ENCODE peak calls at places on chromosomes 13 and 19, in four cellular contexts. P, O, Z and M are unnamed samples.

GRCh38 chr13:113724016-113724758 is 34.8 kb upstream of the TMEM255B start:
- DNase-seq in P (no peak), O (no peak), Z (no peak), M (no peak)

GRCh38 chr13:25864116-25864515 is 187.7 kb downstream of the SHISA2 start:
- DNase-seq in P (no peak), O (no peak), Z (no peak), M (no peak)

GRCh38 chr13:79679334-79679733 is 198.4 kb downstream of the NDFIP2 start:
- DNase-seq in P (peak), O (peak), Z (peak), M (peak)

GRCh38 chr19:12987781-12988180 is 7.5 kb upstream of the NFIX start:
- DNase-seq in P (no peak), O (no peak), Z (no peak), M (no peak)

GRCh38 chr19:53467138-53467502 is 413 bp upstream of the ZNF813 start:
- DNase-seq in P (no peak), O (no peak), Z (no peak), M (no peak)

GRCh38 chr13:101520672-101521071 is 68.2 kb downstream of the ITGBL1 start:
- DNase-seq in P (no peak), O (peak), Z (peak), M (no peak)

GRCh38 chr13:32585625-32586021 is 629 bp upstream of the PDS5B start:
- DNase-seq in P (no peak), O (peak), Z (no peak), M (no peak)

GRCh38 chr13:45298206-45298505 is 42.8 kb downstream of the TPT1 start:
- DNase-seq in P (no peak), O (no peak), Z (no peak), M (no peak)

GRCh38 chr19:31140717-31141116 is 208.5 kb downstream of the TSHZ3 start:
- DNase-seq in P (no peak), O (peak), Z (no peak), M (no peak)

GRCh38 chr13:44434441-44435141 is 61.0 kb downstream of the SERP2 start:
- DNase-seq in P (no peak), O (no peak), Z (no peak), M (no peak)

DNA sequence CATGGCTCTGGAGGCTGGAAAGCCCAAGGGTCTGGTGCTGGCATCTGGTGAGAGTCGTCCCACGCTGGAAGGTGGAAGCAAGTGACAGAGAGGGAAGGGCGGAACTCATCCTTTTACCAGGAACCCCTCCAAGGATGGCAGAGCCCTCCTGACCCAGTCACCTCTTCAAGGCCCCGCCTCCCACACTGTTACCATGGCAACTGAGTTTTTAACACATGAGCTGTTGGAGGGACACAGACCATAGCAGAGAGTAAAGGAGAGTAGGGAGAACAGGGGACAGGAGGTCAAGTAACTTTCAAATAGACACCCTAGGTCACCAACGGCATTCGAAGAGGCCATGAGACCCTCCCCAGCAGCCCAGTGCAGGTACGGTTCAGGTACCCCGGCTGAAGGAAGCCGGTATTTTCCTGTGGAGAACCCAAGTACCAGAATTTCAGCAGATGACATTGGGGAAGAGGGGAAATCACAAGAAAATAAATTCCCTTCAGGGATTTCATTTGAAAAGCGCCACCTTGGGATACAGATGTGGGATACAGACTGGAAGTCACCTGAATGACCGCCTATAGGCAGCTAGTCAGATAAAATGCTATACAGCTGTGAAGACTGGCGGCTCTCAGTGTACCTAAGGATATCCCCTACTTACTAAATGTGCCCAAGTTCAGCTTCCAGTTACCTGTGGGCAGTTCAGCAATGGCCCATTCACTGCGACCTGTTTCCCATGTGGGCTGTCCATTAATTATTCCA is 8.0 kb downstream of the IL17D start:
- DNase-seq in P (no peak), O (no peak), Z (no peak), M (no peak)
- TF ChIP-seq CTCF in P (no peak), O (no peak), Z (peak), M (no peak)

DNA sequence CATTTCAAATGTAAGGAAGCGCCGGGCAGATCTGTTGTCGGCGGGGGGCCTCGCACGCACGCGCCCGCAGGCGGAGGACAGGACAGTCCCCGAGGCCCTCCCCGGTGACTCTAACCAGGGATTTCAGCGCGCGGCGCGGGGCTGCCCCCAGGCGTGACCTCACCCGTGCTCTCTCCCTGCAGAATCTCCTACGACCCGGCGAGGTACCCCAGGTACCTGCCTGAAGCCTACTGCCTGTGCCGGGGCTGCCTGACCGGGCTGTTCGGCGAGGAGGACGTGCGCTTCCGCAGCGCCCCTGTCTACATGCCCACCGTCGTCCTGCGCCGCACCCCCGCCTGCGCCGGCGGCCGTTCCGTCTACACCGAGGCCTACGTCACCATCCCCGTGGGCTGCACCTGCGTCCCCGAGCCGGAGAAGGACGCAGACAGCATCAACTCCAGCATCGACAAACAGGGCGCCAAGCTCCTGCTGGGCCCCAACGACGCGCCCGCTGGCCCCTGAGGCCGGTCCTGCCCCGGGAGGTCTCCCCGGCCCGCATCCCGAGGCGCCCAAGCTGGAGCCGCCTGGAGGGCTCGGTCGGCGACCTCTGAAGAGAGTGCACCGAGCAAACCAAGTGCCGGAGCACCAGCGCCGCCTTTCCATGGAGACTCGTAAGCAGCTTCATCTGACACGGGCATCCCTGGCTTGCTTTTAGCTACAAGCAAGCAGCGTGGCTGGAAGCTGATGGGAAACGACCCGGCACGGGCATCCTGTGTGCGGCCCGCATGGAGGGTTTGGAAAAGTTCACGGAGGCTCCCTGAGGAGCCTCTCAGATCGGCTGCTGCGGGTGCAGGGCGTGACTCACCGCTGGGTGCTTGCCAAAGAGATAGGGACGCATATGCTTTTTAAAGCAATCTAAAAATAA is 18.2 kb downstream of the IL17D start:
- DNase-seq in P (peak), O (peak), Z (peak), M (no peak)
- TF ChIP-seq CTCF in P (no peak), O (no peak), Z (no peak), M (no peak)

DNA sequence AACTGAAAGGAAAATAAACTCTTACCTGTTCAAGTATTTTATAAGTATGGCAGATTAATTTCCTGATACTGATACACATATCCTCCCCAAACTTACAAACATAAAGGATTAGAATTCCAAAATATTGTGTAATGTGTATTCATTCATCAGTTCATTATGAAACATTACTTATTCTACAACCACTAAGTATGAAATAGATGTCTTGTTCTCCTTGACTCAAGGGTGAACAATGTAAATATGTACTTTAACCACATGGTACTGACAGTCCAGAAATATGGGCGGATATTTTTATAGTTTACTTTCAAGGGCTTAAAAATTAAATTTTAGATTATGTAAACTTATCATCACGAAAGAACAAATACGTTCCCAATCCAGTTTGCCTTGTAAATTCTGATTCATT is 334.0 kb downstream of the LIG4 start:
- DNase-seq in P (no peak), O (peak), Z (peak), M (no peak)
- TF ChIP-seq CTCF in P (no peak), O (no peak), Z (no peak), M (no peak)

DNA sequence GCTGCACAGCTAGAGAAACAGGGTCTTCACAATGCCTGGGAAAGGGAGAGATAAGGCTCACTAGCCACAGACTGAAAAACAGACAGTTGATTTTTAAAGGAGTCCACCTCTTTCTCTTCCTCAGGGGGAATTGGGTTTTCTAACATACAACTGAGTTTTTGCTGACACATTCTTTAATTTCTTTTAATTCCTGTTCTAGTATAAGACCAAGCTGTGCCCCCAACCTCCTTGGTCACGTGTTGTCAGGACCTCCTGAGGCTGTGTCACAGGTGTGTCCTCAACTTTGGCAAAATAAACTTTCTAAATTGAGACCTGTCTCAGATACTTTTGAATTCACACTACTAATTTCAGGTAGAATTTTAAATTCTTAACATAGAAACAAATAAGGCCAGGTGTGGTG is 12.1 kb upstream of the ZNF492 start:
- DNase-seq in P (peak), O (no peak), Z (no peak), M (no peak)
- TF ChIP-seq CTCF in P (no peak), O (no peak), Z (no peak), M (no peak)